ENCODE peak calls at places on chromosomes 12 and 14, in ten cellular contexts. O is substantia nigra; B is HTR-8/SVneo; X is left colon; C is T follicular helper cell; Y is heart left ventricle; A is RKO; D is naive thymus-derived CD4-positive, alpha-beta T cell; S is ACHN; V is GM23248. I is an unnamed sample.

GRCh38 chr14:89455412-89455811 is 38.4 kb upstream of the FOXN3 start:
- DNase-seq in O (no peak), B (no peak), X (peak; percentile 66), C (no peak), Y (no peak), A (no peak), D (no peak), S (no peak), V (no peak), I (no peak)

GRCh38 chr12:62519043-62519442 is 52.4 kb downstream of the MON2 start:
- DNase-seq in O (peak; percentile 37), B (no peak), X (no peak), C (no peak), Y (peak; percentile 12), A (no peak), D (no peak), S (no peak), V (no peak), I (peak; percentile 17)

GRCh38 chr14:52790756-52791203 is 627 bp downstream of the GNPNAT1 start:
- DNase-seq in O (peak; percentile 39), B (no peak), X (no peak), C (no peak), Y (no peak), A (no peak), D (no peak), S (no peak), V (peak; percentile 36), I (no peak)

GRCh38 chr12:58906917-58907316 is 13.4 kb downstream of the LRIG3 start:
- DNase-seq in O (no peak), B (no peak), X (no peak), C (no peak), Y (no peak), A (no peak), D (no peak), S (no peak), V (no peak), I (no peak)

GRCh38 chr14:103735022-103735421 is 19.4 kb downstream of the ZFYVE21 start:
- DNase-seq in O (no peak), B (no peak), X (no peak), C (no peak), Y (no peak), A (no peak), D (no peak), S (no peak), V (no peak), I (no peak)

GRCh38 chr12:107967170-107967569 is 161.9 kb upstream of the WSCD2 start:
- DNase-seq in O (no peak), B (no peak), X (no peak), C (no peak), Y (no peak), A (peak; percentile 59), D (no peak), S (no peak), V (peak; percentile 6), I (no peak)

GRCh38 chr14:36281309-36281708 is 39.1 kb downstream of the MBIP start:
- DNase-seq in O (no peak), B (no peak), X (no peak), C (no peak), Y (no peak), A (no peak), D (no peak), S (no peak), V (no peak), I (no peak)

GRCh38 chr14:41403360-41403759 is 203.3 kb upstream of the LRFN5 start:
- DNase-seq in O (no peak), B (no peak), X (no peak), C (no peak), Y (no peak), A (no peak), D (no peak), S (no peak), V (no peak), I (no peak)

GRCh38 chr12:132489078-132489601 is 811 bp upstream of the FBRSL1 start:
- DNase-seq in O (no peak), B (no peak), X (peak; percentile 72), C (peak; percentile 44), Y (no peak), A (no peak), D (peak; percentile 75), S (no peak), V (peak; percentile 37), I (no peak)

GRCh38 chr12:109358154-109358869 is 10.6 kb downstream of the MYO1H start:
- DNase-seq in O (no peak), B (no peak), X (no peak), C (no peak), Y (no peak), A (no peak), D (no peak), S (no peak), V (peak; percentile 45), I (no peak)

GRCh38 chr14:84080961-84081360 is 1449.0 kb upstream of the FLRT2 start:
- DNase-seq in O (no peak), B (no peak), X (no peak), C (no peak), Y (no peak), A (no peak), D (no peak), S (no peak), V (no peak), I (no peak)

GRCh38 chr12:12786716-12787601 is 1.5 kb downstream of the APOLD1 start:
- DNase-seq in O (peak; percentile 65), B (peak; percentile 88), X (peak; percentile 82), C (peak; percentile 47), Y (peak; percentile 89), A (peak; percentile 76), D (peak; percentile 78), S (peak; percentile 88), V (peak; percentile 94), I (peak; percentile 97)

GRCh38 chr12:538731-539539 is 79.2 kb downstream of the B4GALNT3 start:
- DNase-seq in O (no peak), B (no peak), X (peak; percentile 90), C (peak; percentile 41), Y (peak; percentile 64), A (peak; percentile 23), D (no peak), S (peak; percentile 42), V (peak; percentile 73), I (no peak)

GRCh38 chr12:117528538-117528937 is 167.1 kb upstream of the NOS1 start:
- DNase-seq in O (no peak), B (no peak), X (no peak), C (no peak), Y (no peak), A (no peak), D (no peak), S (no peak), V (no peak), I (no peak)

GRCh38 chr12:12683298-12683697 is 12.7 kb downstream of the GPR19 start:
- DNase-seq in O (no peak), B (no peak), X (no peak), C (no peak), Y (no peak), A (no peak), D (no peak), S (no peak), V (no peak), I (no peak)

GRCh38 chr14:99968156-99968920 is 96.9 kb upstream of the EVL start:
- DNase-seq in O (no peak), B (no peak), X (no peak), C (no peak), Y (no peak), A (no peak), D (no peak), S (peak; percentile 64), V (peak; percentile 93), I (no peak)

GRCh38 chr14:103833711-103834110 is 13.7 kb downstream of the PPP1R13B start:
- DNase-seq in O (no peak), B (no peak), X (no peak), C (no peak), Y (no peak), A (no peak), D (no peak), S (no peak), V (no peak), I (no peak)

GRCh38 chr12:45583011-45583657 is 146.4 kb upstream of the ARID2 start:
- DNase-seq in O (no peak), B (no peak), X (no peak), C (no peak), Y (no peak), A (no peak), D (no peak), S (no peak), V (peak; percentile 1), I (no peak)